ENCODE peak calls at places on chromosomes 5 and 9, in seven cellular contexts. F is pancreas, P is kidney, L is cardiac fibroblast, J is AG10803, S is uterus, E is body of pancreas. T is an unnamed sample.
A peak's percentile ranks its signal among the peaks of the same experiment; 100 is the strongest.

GRCh38 chr9:119251951-119252350 is 117.3 kb downstream of the BRINP1 start:
- DNase-seq in E (no peak), J (no peak), L (no peak), P (no peak), S (no peak), F (no peak), T (no peak)

GRCh38 chr9:121206516-121207370 is 5.1 kb upstream of the RAB14 start:
- DNase-seq in P (no peak), F (no peak), S (no peak), J (peak; percentile 61), E (no peak), L (peak; percentile 44), T (peak; percentile 44)

GRCh38 chr9:87280421-87280820 is 217.2 kb upstream of the DAPK1 start:
- DNase-seq in P (no peak), F (no peak), E (no peak), S (no peak), L (peak; percentile 61), J (peak; percentile 76), T (no peak)

GRCh38 chr5:124056326-124057160 is 544.6 kb downstream of the CSNK1G3 start:
- DNase-seq in E (no peak), S (no peak), L (peak; percentile 37), F (no peak), P (no peak), J (no peak), T (no peak)

GRCh38 chr9:93295031-93295430 is 111.1 kb downstream of the WNK2 start:
- DNase-seq in P (peak; percentile 68), S (peak; percentile 69), J (no peak), F (peak; percentile 63), E (no peak), L (peak; percentile 15), T (no peak)

GRCh38 chr5:113601423-113601822 is 87.9 kb downstream of the YTHDC2 start:
- DNase-seq in S (no peak), E (no peak), J (no peak), P (no peak), L (no peak), F (no peak), T (no peak)

GRCh38 chr9:97314503-97314902 is 7.0 kb downstream of the CCDC180 start:
- DNase-seq in F (no peak), L (no peak), P (no peak), E (no peak), J (no peak), S (no peak), T (no peak)

GRCh38 chr9:130298663-130299279 is 33.2 kb downstream of the HMCN2 start:
- DNase-seq in P (peak; percentile 27), L (no peak), F (no peak), J (no peak), E (no peak), S (no peak), T (peak; percentile 17)

GRCh38 chr5:61455179-61456006 is 123.3 kb downstream of the ZSWIM6 start:
- DNase-seq in P (no peak), E (no peak), F (no peak), L (no peak), J (no peak), S (no peak), T (no peak)

GRCh38 chr5:149645236-149645635 is 63.9 kb downstream of the ARHGEF37 start:
- DNase-seq in S (no peak), P (no peak), F (no peak), E (no peak), J (no peak), L (no peak), T (no peak)

GRCh38 chr5:147479949-147480348 is 29.9 kb downstream of the DPYSL3 start:
- DNase-seq in F (no peak), E (no peak), J (peak; percentile 58), P (no peak), S (no peak), L (peak; percentile 68), T (peak; percentile 43)

GRCh38 chr9:135956798-135957166 is 4.4 kb downstream of the UBAC1 start:
- DNase-seq in J (no peak), F (no peak), L (no peak), S (no peak), E (no peak), P (peak; percentile 65), T (no peak)

GRCh38 chr9:33329117-33329563 is 38.8 kb downstream of the NFX1 start:
- DNase-seq in E (peak; percentile 87), P (no peak), J (peak; percentile 90), L (peak; percentile 94), F (no peak), S (peak; percentile 55), T (peak; percentile 91)

GRCh38 chr9:97501972-97502221 is 431 bp downstream of the TMOD1 start:
- DNase-seq in E (no peak), S (no peak), L (no peak), F (no peak), P (peak; percentile 78), J (no peak), T (peak; percentile 28)

GRCh38 chr5:110115485-110115884 is 425.8 kb downstream of the MAN2A1 start:
- DNase-seq in E (no peak), S (no peak), F (no peak), P (no peak), J (no peak), L (no peak), T (peak; percentile 22)

GRCh38 chr5:131610198-131611063 is 24.6 kb downstream of the RAPGEF6 start:
- DNase-seq in E (no peak), J (peak; percentile 75), F (no peak), P (no peak), L (peak; percentile 71), S (no peak), T (peak; percentile 69)

GRCh38 chr5:11289208-11289607 is 528.2 kb upstream of the DAP start:
- DNase-seq in S (no peak), F (no peak), L (no peak), E (no peak), P (no peak), J (no peak), T (no peak)
- H3K4me3 ChIP-seq in S (no peak overlapping the region), F (no peak overlapping the region), L (no peak overlapping the region), E (no peak overlapping the region), P (no peak overlapping the region), J (no peak overlapping the region), T (no peak overlapping the region)

DNA sequence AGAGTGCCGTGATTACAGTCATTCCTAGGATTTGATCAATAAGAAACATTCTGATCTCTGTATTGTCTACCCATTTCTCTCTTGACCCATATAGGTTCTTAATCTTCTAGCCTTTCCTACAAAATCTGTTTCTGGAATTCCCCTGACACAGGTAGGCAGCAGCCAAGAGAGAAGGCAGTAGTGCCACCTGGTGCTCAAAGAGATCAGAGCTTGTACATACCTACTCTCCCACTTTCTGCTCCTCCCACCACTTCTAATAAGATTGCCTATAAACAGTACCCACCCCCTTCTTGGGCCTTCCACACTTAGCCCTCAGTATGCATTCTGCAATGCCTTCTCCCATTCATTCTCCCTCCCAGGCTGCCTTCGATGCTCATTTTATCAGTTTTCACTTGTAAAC is 117.4 kb upstream of the RORB start:
- DNase-seq in J (no peak), S (no peak), P (no peak), L (no peak), E (peak; percentile 21), F (no peak), T (no peak)
- TF ChIP-seq CTCF in J (no peak), S (no peak), P (peak; percentile 18), L (no peak), E (peak; percentile 41), F (peak; percentile 17), T (no peak)

GRCh38 chr9:108836319-108836718 is 19.5 kb downstream of the ACTL7B start:
- DNase-seq in P (no peak), F (no peak), S (no peak), J (no peak), E (no peak), L (no peak), T (no peak)
- H3K4me3 ChIP-seq in P (no peak overlapping the region), F (no peak overlapping the region), S (no peak overlapping the region), J (no peak overlapping the region), E (no peak overlapping the region), L (no peak overlapping the region), T (no peak overlapping the region)

GRCh38 chr9:137421838-137422667 is 909 bp downstream of the EXD3 start:
- DNase-seq in L (no peak), E (no peak), S (no peak), F (no peak), P (no peak), J (no peak), T (no peak)

GRCh38 chr9:137426018-137426681 is 3.0 kb downstream of the NOXA1 start:
- DNase-seq in S (no peak), E (peak; percentile 53), L (no peak), P (peak; percentile 68), J (no peak), F (peak; percentile 57), T (no peak)

GRCh38 chr9:137422668-137423000 is 328 bp downstream of the EXD3 start:
- DNase-seq in E (peak; percentile 42), F (peak; percentile 80), P (peak; percentile 80), J (peak; percentile 27), L (peak; percentile 26), S (no peak), T (no peak)

GRCh38 chr9:137423810-137424291 is 658 bp downstream of the NOXA1 start:
- DNase-seq in S (peak; percentile 41), E (peak; percentile 84), L (no peak), J (no peak), F (peak; percentile 83), P (peak; percentile 90), T (peak; percentile 76)

DNA sequence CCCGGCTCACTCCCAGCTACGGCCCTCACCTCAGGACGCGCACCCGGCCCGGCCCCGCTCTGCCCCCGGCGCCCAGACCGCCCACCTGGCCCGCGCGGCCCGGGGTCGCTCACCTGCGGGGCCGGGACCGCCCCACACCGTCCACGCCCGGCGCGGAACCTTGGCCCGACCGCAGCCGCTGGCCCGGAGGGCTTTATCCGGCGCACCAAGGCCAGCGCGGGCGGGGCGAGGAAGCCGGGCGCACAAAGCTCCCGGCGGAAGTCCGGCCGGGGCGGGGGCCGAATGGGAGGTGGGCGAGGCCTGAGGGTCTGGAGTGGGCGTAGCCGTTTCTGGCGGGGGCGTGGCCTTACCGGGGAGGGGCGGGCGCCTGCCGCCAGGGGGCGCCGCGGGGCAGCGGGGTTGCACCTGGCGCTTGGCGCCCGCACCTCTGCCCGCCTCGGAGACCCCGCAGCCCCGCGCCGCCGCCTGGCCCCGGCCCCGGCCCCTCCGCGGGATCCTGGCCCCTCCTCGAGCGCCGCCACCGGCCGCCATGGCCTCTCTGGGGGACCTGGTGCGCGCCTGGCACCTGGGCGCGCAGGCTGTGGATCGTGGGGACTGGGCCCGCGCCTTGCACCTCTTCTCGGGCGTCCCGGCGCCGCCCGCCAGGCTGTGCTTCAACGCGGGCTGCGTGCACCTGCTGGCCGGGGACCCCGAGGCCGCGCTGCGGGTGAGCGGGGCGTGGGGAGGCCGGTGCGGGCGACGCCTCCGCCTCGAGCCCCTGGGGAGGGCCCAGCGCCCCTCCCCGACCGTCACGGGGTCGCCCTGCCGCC is at the start of the genes EXD3 and NOXA1:
- DNase-seq in J (peak; percentile 89), L (peak; percentile 95), E (peak; percentile 95), F (peak; percentile 99), S (peak; percentile 91), P (peak; percentile 98), T (peak; percentile 97)
- TF ChIP-seq CTCF in J (peak; percentile 28), L (peak; percentile 22), E (peak; percentile 68), F (peak; percentile 66), S (peak; percentile 27), P (peak; percentile 64), T (peak; percentile 35)

T was measured in foreskin fibroblast.